ENCODE peak calls at places on chromosomes 16 and 17, in ten cellular contexts. M, J, F, Z, W, E, P, C, S and V are unnamed samples.

GRCh38 chr16:23269248-23270091 is 32.6 kb upstream of the SCNN1B start:
- DNase-seq in M (no peak), J (no peak), F (no peak), Z (no peak), W (no peak), E (no peak), P (no peak), C (no peak), S (no peak), V (no peak)

GRCh38 chr17:80818871-80819270 is 172.8 kb upstream of the CHMP6 start:
- DNase-seq in M (no peak), J (no peak), F (no peak), Z (peak), W (peak), E (no peak), P (no peak), C (no peak), S (peak), V (no peak)

GRCh38 chr17:75817571-75817970 is 26.6 kb downstream of the UNC13D start:
- DNase-seq in M (no peak), J (no peak), F (no peak), Z (no peak), W (peak), E (no peak), P (no peak), C (no peak), S (no peak), V (no peak)

GRCh38 chr17:12712415-12712814 is 46.7 kb downstream of the MYOCD start:
- DNase-seq in M (no peak), J (no peak), F (no peak), Z (no peak), W (no peak), E (no peak), P (no peak), C (no peak), S (no peak), V (no peak)

GRCh38 chr17:21418446-21419298 is 42.5 kb downstream of the KCNJ12 start:
- DNase-seq in M (no peak), J (no peak), F (no peak), Z (no peak), W (peak), E (no peak), P (no peak), C (no peak), S (no peak), V (no peak)

GRCh38 chr16:50844840-50845239 is 103.0 kb downstream of the CYLD start:
- DNase-seq in M (no peak), J (no peak), F (no peak), Z (no peak), W (no peak), E (no peak), P (no peak), C (no peak), S (no peak), V (no peak)

GRCh38 chr17:49730078-49730786 is 22.5 kb upstream of the SLC35B1 start:
- DNase-seq in M (peak), J (peak), F (no peak), Z (peak), W (peak), E (no peak), P (no peak), C (no peak), S (no peak), V (no peak)

GRCh38 chr17:57927048-57927723 is 28.0 kb downstream of the CUEDC1 start:
- DNase-seq in M (peak), J (peak), F (no peak), Z (no peak), W (peak), E (no peak), P (peak), C (peak), S (no peak), V (no peak)

GRCh38 chr16:87556941-87557459 is 45.3 kb upstream of the JPH3 start:
- DNase-seq in M (no peak), J (peak), F (no peak), Z (peak), W (peak), E (no peak), P (no peak), C (no peak), S (no peak), V (no peak)

GRCh38 chr16:4765511-4766474 is 1.2 kb downstream of the ZNF500 start:
- DNase-seq in M (no peak), J (no peak), F (no peak), Z (no peak), W (no peak), E (no peak), P (no peak), C (no peak), S (no peak), V (no peak)

GRCh38 chr16:48963306-48963705 is 318.3 kb downstream of the CBLN1 start:
- DNase-seq in M (peak), J (no peak), F (no peak), Z (no peak), W (no peak), E (no peak), P (no peak), C (no peak), S (no peak), V (no peak)

GRCh38 chr16:67726106-67727034 is 7.3 kb upstream of the GFOD2 start:
- DNase-seq in M (no peak), J (no peak), F (no peak), Z (no peak), W (no peak), E (no peak), P (no peak), C (no peak), S (no peak), V (no peak)

GRCh38 chr16:12721841-12722467 is 81.7 kb downstream of the CPPED1 start:
- DNase-seq in M (no peak), J (no peak), F (no peak), Z (no peak), W (no peak), E (no peak), P (no peak), C (no peak), S (no peak), V (no peak)

GRCh38 chr17:29076087-29076486 is 33.1 kb downstream of the PIPOX start:
- DNase-seq in M (no peak), J (no peak), F (no peak), Z (no peak), W (no peak), E (no peak), P (no peak), C (no peak), S (no peak), V (no peak)

GRCh38 chr16:83574388-83574787 is 233.4 kb upstream of the HSBP1 start:
- DNase-seq in M (peak), J (no peak), F (no peak), Z (no peak), W (no peak), E (no peak), P (no peak), C (peak), S (no peak), V (no peak)

GRCh38 chr16:81615411-81615810 is 163.7 kb upstream of the PLCG2 start:
- DNase-seq in M (no peak), J (no peak), F (no peak), Z (no peak), W (no peak), E (no peak), P (no peak), C (no peak), S (no peak), V (no peak)

GRCh38 chr16:2954228-2954627 is 9.8 kb upstream of the KREMEN2 start:
- DNase-seq in M (no peak), J (no peak), F (no peak), Z (no peak), W (peak), E (no peak), P (no peak), C (no peak), S (no peak), V (no peak)

GRCh38 chr16:70018254-70018653 is 67.1 kb downstream of the CLEC18A start:
- DNase-seq in M (peak), J (peak), F (no peak), Z (no peak), W (no peak), E (no peak), P (no peak), C (peak), S (no peak), V (no peak)

GRCh38 chr16:24890746-24891145 is 45.0 kb downstream of the SLC5A11 start:
- DNase-seq in M (no peak), J (no peak), F (no peak), Z (no peak), W (no peak), E (no peak), P (no peak), C (no peak), S (no peak), V (no peak)

GRCh38 chr16:84196101-84196500 is 5.1 kb downstream of the ADAD2 start:
- DNase-seq in M (no peak), J (no peak), F (no peak), Z (no peak), W (no peak), E (no peak), P (no peak), C (no peak), S (no peak), V (no peak)

GRCh38 chr17:65956814-65957213 is 235.1 kb downstream of the CEP112 start:
- DNase-seq in M (no peak), J (no peak), F (no peak), Z (no peak), W (no peak), E (no peak), P (no peak), C (no peak), S (no peak), V (no peak)

GRCh38 chr17:67245073-67245693 is at the start of gene HELZ:
- DNase-seq in M (peak), J (peak), F (peak), Z (peak), W (peak), E (peak), P (peak), C (peak), S (peak), V (peak)

GRCh38 chr17:44400226-44400847 is 10.9 kb upstream of the ITGA2B start:
- DNase-seq in M (peak), J (no peak), F (no peak), Z (no peak), W (no peak), E (no peak), P (no peak), C (peak), S (no peak), V (no peak)

GRCh38 chr16:68078726-68079615 is 6.2 kb upstream of the NFATC3 start:
- DNase-seq in M (no peak), J (no peak), F (no peak), Z (no peak), W (no peak), E (no peak), P (no peak), C (no peak), S (no peak), V (no peak)

GRCh38 chr16:46970089-46970488 is 3.4 kb downstream of the DNAJA2 start:
- DNase-seq in M (peak), J (no peak), F (no peak), Z (peak), W (peak), E (no peak), P (peak), C (no peak), S (no peak), V (no peak)

GRCh38 chr17:27268394-27269085 is 25.4 kb upstream of the WSB1 start:
- DNase-seq in M (no peak), J (no peak), F (no peak), Z (no peak), W (no peak), E (no peak), P (no peak), C (no peak), S (no peak), V (no peak)

GRCh38 chr16:85441890-85442670 is 171.0 kb upstream of the GSE1 start:
- DNase-seq in M (no peak), J (no peak), F (no peak), Z (no peak), W (no peak), E (no peak), P (no peak), C (no peak), S (no peak), V (no peak)

GRCh38 chr17:73639926-73640325 is 4.3 kb downstream of the SDK2 start:
- DNase-seq in M (no peak), J (peak), F (no peak), Z (no peak), W (no peak), E (no peak), P (no peak), C (no peak), S (no peak), V (no peak)

GRCh38 chr17:69654981-69655581 is 240.6 kb downstream of the MAP2K6 start:
- DNase-seq in M (peak), J (no peak), F (no peak), Z (no peak), W (no peak), E (no peak), P (no peak), C (no peak), S (no peak), V (no peak)

GRCh38 chr17:73929860-73930430 is 273.5 kb upstream of the RPL38 start:
- DNase-seq in M (no peak), J (no peak), F (no peak), Z (no peak), W (no peak), E (no peak), P (peak), C (peak), S (no peak), V (no peak)

GRCh38 chr17:72143245-72143644 is 22.4 kb downstream of the SOX9 start:
- DNase-seq in M (no peak), J (peak), F (no peak), Z (no peak), W (no peak), E (no peak), P (no peak), C (no peak), S (no peak), V (no peak)

GRCh38 chr17:46978489-46979022 is 497 bp downstream of the RPRML start:
- DNase-seq in M (no peak), J (no peak), F (no peak), Z (no peak), W (no peak), E (no peak), P (no peak), C (peak), S (no peak), V (no peak)

GRCh38 chr16:57128787-57129389 is 36.5 kb downstream of the CPNE2 start:
- DNase-seq in M (no peak), J (no peak), F (no peak), Z (no peak), W (no peak), E (no peak), P (no peak), C (no peak), S (no peak), V (no peak)

GRCh38 chr17:16900288-16900882 is 71.5 kb downstream of the TNFRSF13B start:
- DNase-seq in M (no peak), J (no peak), F (no peak), Z (no peak), W (no peak), E (no peak), P (peak), C (no peak), S (no peak), V (no peak)

GRCh38 chr16:4338125-4338582 is 13.0 kb downstream of the PAM16 start:
- DNase-seq in M (no peak), J (no peak), F (no peak), Z (no peak), W (peak), E (no peak), P (no peak), C (no peak), S (no peak), V (no peak)

GRCh38 chr17:36094232-36094631 is 4.3 kb upstream of the CCL3 start:
- DNase-seq in M (no peak), J (no peak), F (no peak), Z (no peak), W (no peak), E (no peak), P (no peak), C (no peak), S (no peak), V (no peak)
- TF ChIP-seq CTCF in M (no peak), J (no peak), F (no peak), Z (no peak), W (no peak), E (no peak), P (no peak), C (no peak), S (no peak), V (no peak)

GRCh38 chr17:64209983-64210382 is 53.1 kb downstream of the TEX2 start:
- DNase-seq in M (no peak), J (no peak), F (no peak), Z (no peak), W (no peak), E (no peak), P (no peak), C (no peak), S (no peak), V (no peak)
- TF ChIP-seq CTCF in M (no peak), J (no peak), F (no peak), Z (no peak), W (no peak), E (no peak), P (no peak), C (no peak), S (no peak), V (no peak)

DNA sequence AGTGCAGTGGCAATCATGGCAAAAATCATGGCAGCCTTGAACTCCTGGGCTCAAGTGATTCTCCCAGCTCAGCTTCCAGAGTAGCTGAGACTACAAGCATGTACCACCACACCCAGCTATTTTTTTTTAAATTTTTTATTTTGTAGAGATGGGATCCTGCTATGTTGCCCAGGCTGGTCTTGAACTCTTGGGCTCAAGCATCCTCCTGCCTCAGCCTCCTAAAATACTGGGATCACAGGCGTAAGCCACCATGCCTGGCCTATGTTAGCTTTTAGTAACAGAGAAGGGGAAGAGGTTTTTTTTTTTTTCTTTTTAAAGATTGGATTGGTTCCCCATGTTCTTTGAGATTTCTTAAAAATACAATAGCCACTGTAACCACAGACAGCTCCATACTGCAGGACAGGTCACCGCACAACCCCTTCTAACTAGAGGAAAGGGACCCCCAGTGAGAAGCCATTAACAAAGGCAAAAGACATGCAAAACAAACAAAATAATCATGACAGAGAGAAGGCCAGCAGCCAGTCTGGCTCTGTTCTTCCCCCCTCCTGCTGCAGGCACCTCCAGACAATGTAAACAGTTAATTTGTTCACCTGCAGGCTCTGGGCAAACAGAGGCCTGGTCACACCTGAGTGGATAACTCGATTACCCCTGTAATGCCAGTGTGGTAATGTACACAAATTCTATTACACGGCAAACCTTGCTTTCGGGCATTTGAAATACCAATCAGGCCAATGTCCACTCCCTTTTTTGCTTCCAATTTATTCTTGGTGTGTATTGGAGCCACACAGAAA is 52.8 kb downstream of the SNX11 start:
- DNase-seq in M (no peak), J (peak), F (no peak), Z (no peak), W (no peak), E (peak), P (no peak), C (peak), S (no peak), V (no peak)
- TF ChIP-seq CTCF in M (no peak), J (no peak), F (no peak), Z (no peak), W (no peak), E (no peak), P (no peak), C (no peak), S (no peak), V (no peak)

GRCh38 chr17:50911890-50912289 is 45.7 kb upstream of the TOB1 start:
- DNase-seq in M (no peak), J (no peak), F (no peak), Z (no peak), W (no peak), E (no peak), P (no peak), C (peak), S (no peak), V (no peak)

GRCh38 chr17:50916026-50916707 is 50.0 kb upstream of the TOB1 start:
- DNase-seq in M (peak), J (no peak), F (no peak), Z (no peak), W (no peak), E (no peak), P (no peak), C (no peak), S (no peak), V (no peak)

GRCh38 chr17:50913120-50913519 is 47.0 kb upstream of the TOB1 start:
- DNase-seq in M (no peak), J (no peak), F (no peak), Z (no peak), W (no peak), E (no peak), P (no peak), C (no peak), S (no peak), V (no peak)

GRCh38 chr17:50916708-50917417 is 50.7 kb upstream of the TOB1 start:
- DNase-seq in M (peak), J (no peak), F (no peak), Z (no peak), W (no peak), E (no peak), P (no peak), C (no peak), S (no peak), V (no peak)

GRCh38 chr17:50914510-50914849 is 48.3 kb upstream of the TOB1 start:
- DNase-seq in M (no peak), J (no peak), F (no peak), Z (no peak), W (no peak), E (no peak), P (no peak), C (no peak), S (no peak), V (no peak)
- TF ChIP-seq CTCF in M (no peak), J (no peak), F (no peak), Z (no peak), W (no peak), E (no peak), P (no peak), C (no peak), S (no peak), V (no peak)

GRCh38 chr16:9050102-9050830 is 41.2 kb upstream of the HAPSTR1 start:
- DNase-seq in M (peak), J (no peak), F (no peak), Z (no peak), W (no peak), E (peak), P (no peak), C (peak), S (no peak), V (no peak)
- TF ChIP-seq CTCF in M (peak), J (peak), F (peak), Z (peak), W (no peak), E (peak), P (peak), C (peak), S (peak), V (peak)

GRCh38 chr16:10206865-10207264 is 24.6 kb upstream of the GRIN2A start:
- DNase-seq in M (no peak), J (no peak), F (no peak), Z (no peak), W (no peak), E (no peak), P (no peak), C (no peak), S (no peak), V (no peak)

GRCh38 chr16:10206215-10206614 is 24.0 kb upstream of the GRIN2A start:
- DNase-seq in M (no peak), J (no peak), F (no peak), Z (no peak), W (no peak), E (no peak), P (no peak), C (no peak), S (no peak), V (no peak)

GRCh38 chr16:10205688-10206087 is 23.5 kb upstream of the GRIN2A start:
- DNase-seq in M (no peak), J (no peak), F (no peak), Z (no peak), W (no peak), E (no peak), P (no peak), C (no peak), S (no peak), V (no peak)

GRCh38 chr16:10200823-10201571 is 18.8 kb upstream of the GRIN2A start:
- DNase-seq in M (no peak), J (no peak), F (no peak), Z (no peak), W (no peak), E (no peak), P (no peak), C (no peak), S (no peak), V (no peak)

GRCh38 chr16:10202650-10203049 is 20.4 kb upstream of the GRIN2A start:
- DNase-seq in M (no peak), J (no peak), F (no peak), Z (no peak), W (no peak), E (no peak), P (no peak), C (peak), S (no peak), V (no peak)
- TF ChIP-seq CTCF in M (no peak), J (no peak), F (peak), Z (no peak), W (no peak), E (peak), P (no peak), C (peak), S (no peak), V (peak)

GRCh38 chr16:11497329-11497805 is 89.4 kb downstream of the LITAF start:
- DNase-seq in M (peak), J (peak), F (no peak), Z (peak), W (peak), E (no peak), P (peak), C (peak), S (peak), V (no peak)
- TF ChIP-seq CTCF in M (no peak), J (no peak), F (no peak), Z (no peak), W (no peak), E (no peak), P (no peak), C (no peak), S (no peak), V (peak)

DNA sequence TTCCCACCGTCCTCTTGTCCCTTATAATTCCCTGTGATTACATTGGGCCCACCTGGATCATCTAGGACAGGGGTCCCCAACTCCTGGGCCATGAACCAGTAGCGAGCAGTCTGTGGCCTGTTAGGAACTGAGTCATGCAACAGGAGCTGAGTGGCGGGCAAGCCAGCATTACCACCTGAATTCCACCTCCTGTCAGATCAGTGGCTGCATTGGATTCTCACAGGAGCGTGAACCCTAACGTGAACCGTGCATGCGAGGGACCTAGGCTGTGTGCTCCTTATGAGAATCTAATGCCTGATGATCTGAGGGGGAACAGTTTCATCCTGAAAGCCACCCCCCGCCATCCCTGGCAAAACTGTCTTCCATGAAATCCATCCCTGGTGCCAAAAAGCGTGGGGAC is 36.8 kb downstream of the ABCC1 start:
- DNase-seq in M (no peak), J (no peak), F (no peak), Z (no peak), W (peak), E (no peak), P (no peak), C (no peak), S (no peak), V (no peak)
- TF ChIP-seq CTCF in M (no peak), J (no peak), F (no peak), Z (no peak), W (no peak), E (no peak), P (no peak), C (no peak), S (no peak), V (no peak)